ENCODE peak calls at places on chromosome X, in four cellular contexts. N, T, B and H are unnamed samples.
A peak's percentile ranks its signal among the peaks of the same experiment; 100 is the strongest.

GRCh38 chrX:134548257-134548732 is 88.3 kb downstream of the HPRT1 start:
- DNase-seq in B (peak; percentile 1), T (no peak), N (no peak), H (no peak)

GRCh38 chrX:23434356-23434884 is 99.8 kb downstream of the PTCHD1 start:
- DNase-seq in T (no peak), N (peak; percentile 86), B (no peak), H (no peak)

GRCh38 chrX:1679238-1679637 is 64.4 kb downstream of the ASMT start:
- DNase-seq in B (no peak), T (no peak), N (no peak), H (no peak)

GRCh38 chrX:80876877-80877276 is 67.2 kb upstream of the BRWD3 start:
- DNase-seq in T (no peak), N (no peak), B (no peak), H (no peak)

GRCh38 chrX:15530318-15530717 is 29.7 kb downstream of the BMX start:
- DNase-seq in B (no peak), N (no peak), T (no peak), H (no peak)

GRCh38 chrX:77160301-77160700 is 286.9 kb upstream of the FGF16 start:
- DNase-seq in N (no peak), B (no peak), T (no peak), H (no peak)

GRCh38 chrX:135695471-135695870 is 18.0 kb upstream of the CT45A1 start:
- DNase-seq in B (no peak), T (no peak), N (no peak), H (no peak)

GRCh38 chrX:15674514-15674898 is 9.9 kb upstream of the CLTRN start:
- DNase-seq in T (peak; percentile 88), N (peak; percentile 95), B (peak; percentile 82), H (peak; percentile 80)

GRCh38 chrX:141405878-141406492 is 163.7 kb upstream of the SPANXC start:
- DNase-seq in T (no peak), N (no peak), B (no peak), H (no peak)

GRCh38 chrX:16868920-16869319 is 1.2 kb downstream of the RBBP7 start:
- DNase-seq in T (no peak), N (no peak), B (no peak), H (no peak)

GRCh38 chrX:22629105-22629725 is 356.5 kb downstream of the CBLL2 start:
- DNase-seq in B (no peak), N (no peak), T (no peak), H (no peak)

GRCh38 chrX:33840176-33840575 is 291.9 kb downstream of the FAM47A start:
- DNase-seq in N (no peak), T (no peak), B (no peak), H (peak; percentile 5)

GRCh38 chrX:100296183-100296753 is 113.8 kb downstream of the PCDH19 start:
- DNase-seq in T (no peak), B (no peak), N (no peak), H (no peak)

GRCh38 chrX:46311581-46312120 is 233.6 kb downstream of the ZNF674 start:
- DNase-seq in B (no peak), N (no peak), T (no peak), H (no peak)

GRCh38 chrX:153638041-153638371 is 9.0 kb upstream of the DUSP9 start:
- DNase-seq in B (no peak), N (no peak), T (no peak), H (no peak)

GRCh38 chrX:122777766-122778165 is 406.3 kb upstream of the GRIA3 start:
- DNase-seq in N (no peak), B (no peak), T (no peak), H (no peak)

GRCh38 chrX:2397229-2397628 is 103.5 kb downstream of the DHRSX start:
- DNase-seq in N (no peak), T (no peak), B (no peak), H (no peak)

GRCh38 chrX:48540480-48540879 is 966 bp downstream of the TBC1D25 start:
- DNase-seq in B (no peak), T (no peak), N (no peak), H (no peak)

GRCh38 chrX:111869639-111870034 is 6.3 kb upstream of the TRPC5OS start:
- DNase-seq in T (peak; percentile 85), B (peak; percentile 17), N (no peak), H (peak; percentile 38)

GRCh38 chrX:53080628-53081580 is 1.3 kb upstream of the TSPYL2 start:
- DNase-seq in T (no peak), N (no peak), B (no peak), H (no peak)

GRCh38 chrX:110407910-110408545 is 49.4 kb downstream of the RTL9 start:
- DNase-seq in T (peak; percentile 55), B (peak; percentile 54), N (no peak), H (peak; percentile 57)

GRCh38 chrX:153406011-153406410 is 4.9 kb upstream of the PNMA6E start:
- DNase-seq in T (no peak), B (no peak), N (no peak), H (no peak)

GRCh38 chrX:24264383-24264782 is 49.5 kb downstream of the SUPT20HL2 start:
- DNase-seq in N (no peak), T (no peak), B (no peak), H (no peak)

GRCh38 chrX:66017659-66018170 is 22.2 kb downstream of the VSIG4 start:
- DNase-seq in T (no peak), N (no peak), B (no peak), H (no peak)

GRCh38 chrX:16466640-16467432 is 183.1 kb upstream of the S100G start:
- DNase-seq in T (no peak), N (no peak), B (no peak), H (no peak)

GRCh38 chrX:31471229-31471628 is 399.4 kb upstream of the FTHL17 start:
- DNase-seq in T (no peak), N (no peak), B (no peak), H (no peak)

GRCh38 chrX:103376118-103376978 is at the start of gene BEX3:
- DNase-seq in B (peak; percentile 71), T (peak; percentile 62), N (peak; percentile 68), H (peak; percentile 82)